ENCODE peak calls at places on chromosomes 11 and 22, in six cellular contexts. R, J, X, F, D and B are unnamed samples.

GRCh38 chr11:118193910-118194566 is 17.6 kb upstream of the SCN2B start:
- DNase-seq in R (no peak), J (no peak), X (no peak), F (no peak), D (no peak), B (no peak)

GRCh38 chr11:68683086-68683951 is 1.0 kb upstream of the GAL start:
- DNase-seq in R (no peak), J (no peak), X (no peak), F (no peak), D (no peak), B (no peak)

GRCh38 chr22:19757140-19757984 is 3.2 kb upstream of the TBX1 start:
- DNase-seq in R (no peak), J (no peak), X (no peak), F (no peak), D (no peak), B (no peak)

GRCh38 chr11:4448995-4449394 is at the start of gene OR52K2:
- DNase-seq in R (no peak), J (no peak), X (no peak), F (no peak), D (no peak), B (no peak)

GRCh38 chr11:105719073-105719846 is 109.4 kb downstream of the GRIA4 start:
- DNase-seq in R (peak; percentile 6), J (no peak), X (peak; percentile 87), F (no peak), D (no peak), B (peak; percentile 7)

GRCh38 chr11:66142370-66143263 is 72.5 kb downstream of the PACS1 start:
- DNase-seq in R (no peak), J (no peak), X (no peak), F (no peak), D (peak; percentile 35), B (peak; percentile 69)

GRCh38 chr22:26666035-26666338 is 8.6 kb downstream of the MIAT start:
- DNase-seq in R (no peak), J (no peak), X (peak; percentile 20), F (no peak), D (no peak), B (no peak)

GRCh38 chr22:43302462-43303109 is 40.6 kb downstream of the SCUBE1 start:
- DNase-seq in R (no peak), J (no peak), X (no peak), F (no peak), D (no peak), B (no peak)

GRCh38 chr22:36442506-36443197 is 38.8 kb downstream of the TXN2 start:
- DNase-seq in R (no peak), J (no peak), X (no peak), F (no peak), D (no peak), B (no peak)

GRCh38 chr11:1150095-1150494 is 7.7 kb upstream of the MUC5AC start:
- DNase-seq in R (no peak), J (no peak), X (no peak), F (no peak), D (no peak), B (no peak)

GRCh38 chr22:25051983-25052710 is 99.6 kb downstream of the KIAA1671 start:
- DNase-seq in R (no peak), J (no peak), X (no peak), F (no peak), D (no peak), B (no peak)

GRCh38 chr11:76524919-76525318 is 80.1 kb downstream of the EMSY start:
- DNase-seq in R (no peak), J (no peak), X (peak; percentile 59), F (no peak), D (no peak), B (no peak)

GRCh38 chr11:63945482-63946163 is 6.8 kb downstream of the NAA40 start:
- DNase-seq in R (peak; percentile 71), J (peak; percentile 37), X (peak; percentile 73), F (peak; percentile 24), D (peak; percentile 89), B (peak; percentile 72)

GRCh38 chr11:92941676-92942571 is 27.5 kb upstream of the MTNR1B start:
- DNase-seq in R (peak; percentile 61), J (no peak), X (peak; percentile 45), F (no peak), D (peak; percentile 61), B (no peak)

GRCh38 chr11:78567209-78567608 is 7.5 kb downstream of the NARS2 start:
- DNase-seq in R (no peak), J (no peak), X (peak; percentile 65), F (no peak), D (no peak), B (no peak)

GRCh38 chr11:65181569-65182257 is at the start of gene CAPN1:
- DNase-seq in R (peak; percentile 66), J (peak; percentile 73), X (peak; percentile 85), F (peak; percentile 74), D (peak; percentile 93), B (peak; percentile 97)

GRCh38 chr11:1820463-1821325 is 14.1 kb upstream of the SYT8 start:
- DNase-seq in R (no peak), J (no peak), X (no peak), F (no peak), D (peak; percentile 72), B (peak; percentile 43)

GRCh38 chr11:111798279-111798678 is 32.1 kb upstream of the PPP2R1B start:
- DNase-seq in R (no peak), J (no peak), X (no peak), F (no peak), D (no peak), B (no peak)

GRCh38 chr11:78961186-78961782 is 386.6 kb upstream of the NARS2 start:
- DNase-seq in R (no peak), J (no peak), X (peak; percentile 33), F (no peak), D (peak; percentile 43), B (no peak)

GRCh38 chr22:38901111-38901641 is 29.2 kb upstream of the CBX6 start:
- DNase-seq in R (no peak), J (no peak), X (no peak), F (no peak), D (no peak), B (no peak)

GRCh38 chr22:48340727-48341709 is 1486.7 kb downstream of the BRD1 start:
- DNase-seq in R (no peak), J (no peak), X (no peak), F (no peak), D (no peak), B (no peak)

GRCh38 chr11:66012946-66013761 is 1.3 kb downstream of the CST6 start:
- DNase-seq in R (no peak), J (no peak), X (no peak), F (no peak), D (no peak), B (no peak)

GRCh38 chr22:41664951-41665350 is 23.7 kb downstream of the SNU13 start:
- DNase-seq in R (no peak), J (no peak), X (no peak), F (no peak), D (no peak), B (no peak)

GRCh38 chr11:67522844-67523555 is at the start of gene CABP2:
- DNase-seq in R (no peak), J (no peak), X (no peak), F (no peak), D (no peak), B (no peak)

GRCh38 chr22:49433717-49434611 is 393.7 kb downstream of the BRD1 start:
- DNase-seq in R (peak; percentile 25), J (no peak), X (no peak), F (no peak), D (no peak), B (peak; percentile 35)